ENCODE peak calls at places on chromosomes 3 and 15, in seven cellular contexts. R is anterior cingulate cortex; Z is NCI-H2227 treated with DMSO at 0.1 percent for 48 hours; N is HTR-8/SVneo; C is CD8-positive, alpha-beta T cell; E is left colon; V is GM18507. A is an unnamed sample.

GRCh38 chr15:62464705-62465104 is 299.6 kb upstream of the C2CD4B start:
- DNase-seq in E (no peak), V (no peak), R (no peak), C (no peak), N (peak), Z (no peak), A (no peak)

GRCh38 chr15:77901921-77902750 is 175.4 kb downstream of the TBC1D2B start:
- DNase-seq in R (no peak), C (no peak), E (no peak), N (no peak), V (no peak), Z (no peak), A (peak)

GRCh38 chr3:112813723-112814171 is 32.9 kb downstream of the CD200R1L start:
- DNase-seq in R (no peak), C (no peak), Z (no peak), N (no peak), V (no peak), E (peak), A (no peak)

GRCh38 chr3:170356596-170357175 is 829 bp upstream of the SKIL start:
- DNase-seq in Z (no peak), N (peak), E (peak), R (peak), C (peak), V (no peak), A (peak)

GRCh38 chr3:46921041-46921440 is 43.5 kb downstream of the PTH1R start:
- DNase-seq in Z (no peak), N (no peak), C (no peak), E (no peak), V (no peak), R (no peak), A (no peak)

GRCh38 chr3:159761826-159762225 is 226.8 kb upstream of the IL12A start:
- DNase-seq in Z (no peak), N (no peak), R (no peak), V (no peak), E (no peak), C (no peak), A (no peak)

GRCh38 chr15:70778258-70779076 is 15.1 kb upstream of the UACA start:
- DNase-seq in V (no peak), N (no peak), C (no peak), Z (no peak), E (no peak), R (no peak), A (no peak)

GRCh38 chr3:29805757-29806156 is 524.9 kb downstream of the RBMS3 start:
- DNase-seq in R (no peak), V (no peak), N (no peak), C (no peak), E (no peak), Z (no peak), A (no peak)

GRCh38 chr3:116767726-116768125 is 58.1 kb downstream of the TUSC7 start:
- DNase-seq in V (no peak), C (no peak), N (no peak), R (no peak), Z (no peak), E (no peak), A (no peak)

GRCh38 chr15:36884404-36885335 is 215.7 kb downstream of the MEIS2 start:
- DNase-seq in Z (no peak), N (no peak), E (no peak), R (no peak), C (no peak), V (no peak), A (no peak)

GRCh38 chr3:183764854-183765731 is 60.3 kb downstream of the MAP6D1 start:
- DNase-seq in E (no peak), R (no peak), Z (no peak), N (peak), C (no peak), V (no peak), A (no peak)

GRCh38 chr15:31083394-31083790 is 18.1 kb downstream of the TRPM1 start:
- DNase-seq in N (no peak), E (peak), Z (no peak), R (no peak), V (no peak), C (no peak), A (no peak)

GRCh38 chr3:122307987-122308386 is 17.1 kb upstream of the CSTA start:
- DNase-seq in C (no peak), R (no peak), N (no peak), E (no peak), V (no peak), Z (no peak), A (no peak)

GRCh38 chr3:105827959-105828358 is 40.9 kb downstream of the CBLB start:
- DNase-seq in E (no peak), Z (no peak), R (no peak), N (peak), V (no peak), C (no peak), A (no peak)

GRCh38 chr3:88610820-88611219 is 461.1 kb downstream of the C3orf38 start:
- DNase-seq in E (no peak), N (no peak), C (no peak), V (no peak), R (no peak), Z (no peak), A (no peak)

GRCh38 chr15:70111203-70112017 is 13.7 kb upstream of the TLE3 start:
- DNase-seq in C (no peak), E (peak), Z (peak), R (peak), N (peak), V (no peak), A (no peak)

GRCh38 chr3:194738254-194739093 is 52.8 kb downstream of the FAM43A start:
- DNase-seq in E (no peak), N (no peak), Z (no peak), C (no peak), R (peak), V (no peak), A (no peak)

GRCh38 chr3:71956716-71957115 is 171.8 kb upstream of the PROK2 start:
- DNase-seq in V (no peak), C (no peak), N (no peak), E (no peak), R (no peak), Z (no peak), A (no peak)

GRCh38 chr15:80418892-80419537 is 14.8 kb downstream of the ARNT2 start:
- DNase-seq in R (no peak), C (no peak), V (no peak), Z (no peak), E (peak), N (peak), A (no peak)

GRCh38 chr3:170835346-170835745 is 34.6 kb downstream of the RPL22L1 start:
- DNase-seq in C (no peak), N (no peak), V (no peak), Z (peak), R (no peak), E (no peak), A (no peak)

GRCh38 chr3:45479627-45480026 is 91.3 kb downstream of the LARS2 start:
- DNase-seq in N (peak), Z (no peak), R (no peak), E (no peak), C (no peak), V (no peak), A (no peak)

GRCh38 chr3:101879102-101879501 is 29.8 kb downstream of the NFKBIZ start:
- DNase-seq in V (no peak), E (no peak), N (no peak), R (no peak), Z (no peak), C (no peak), A (no peak)

GRCh38 chr3:33146791-33147445 is 33.1 kb downstream of the CRTAP start:
- DNase-seq in R (peak), Z (no peak), C (no peak), E (no peak), N (no peak), V (no peak), A (no peak)

GRCh38 chr15:25178835-25179672 is 224.3 kb downstream of the SNRPN start:
- DNase-seq in R (no peak), N (no peak), C (no peak), V (no peak), Z (no peak), E (no peak), A (peak)

GRCh38 chr3:192915306-192915705 is 2.4 kb downstream of the MB21D2 start:
- DNase-seq in V (no peak), N (no peak), E (no peak), Z (peak), C (no peak), R (peak), A (no peak)

GRCh38 chr3:81395739-81396138 is 365.7 kb downstream of the GBE1 start:
- DNase-seq in R (no peak), C (no peak), V (no peak), N (no peak), E (no peak), Z (no peak), A (no peak)

GRCh38 chr3:124202754-124203153 is 210.8 kb upstream of the ROPN1 start:
- DNase-seq in E (peak), Z (no peak), V (no peak), N (no peak), C (no peak), R (peak), A (no peak)

GRCh38 chr3:71563827-71564226 is 19.7 kb downstream of the FOXP1 start:
- DNase-seq in Z (no peak), N (no peak), C (no peak), V (no peak), E (no peak), R (no peak), A (no peak)

GRCh38 chr3:126423191-126424038 is 28.7 kb downstream of the CFAP100 start:
- DNase-seq in N (no peak), R (no peak), Z (no peak), E (no peak), C (no peak), V (no peak), A (no peak)

GRCh38 chr3:161212892-161213291 is 8.2 kb upstream of the NMD3 start:
- DNase-seq in E (no peak), V (no peak), R (no peak), N (no peak), C (no peak), Z (no peak), A (no peak)

A was measured in upper lobe of right lung.